ENCODE peak calls at places on chromosomes 1 and 21, in five cellular contexts. M is K562, W is SK-N-SH, K is HepG2, D is GM12878. P is an unnamed sample.

GRCh38 chr1:247335871-247336270 is 4.2 kb upstream of the ZNF496 start:
- DNase-seq in M (no peak), W (no peak), K (no peak), D (no peak), P (no peak)

GRCh38 chr21:41222247-41223068 is 54.5 kb downstream of the BACE2 start:
- DNase-seq in M (no peak), W (no peak), K (no peak), D (no peak), P (no peak)

GRCh38 chr21:32533053-32533452 is 52.3 kb downstream of the TCP10L start:
- DNase-seq in M (no peak), W (no peak), K (no peak), D (no peak), P (no peak)

GRCh38 chr1:6287431-6287886 is 26.6 kb upstream of the GPR153 start:
- DNase-seq in M (no peak), W (no peak), K (no peak), D (no peak), P (no peak)

GRCh38 chr1:207938016-207938415 is 27.1 kb upstream of the CD34 start:
- DNase-seq in M (no peak), W (no peak), K (peak; percentile 67), D (no peak), P (peak; percentile 57)

GRCh38 chr1:61204528-61204927 is 122.2 kb downstream of the NFIA start:
- DNase-seq in M (peak; percentile 31), W (no peak), K (no peak), D (no peak), P (no peak)

GRCh38 chr21:36325373-36326010 is 5.5 kb downstream of the MORC3 start:
- DNase-seq in M (no peak), W (no peak), K (peak; percentile 42), D (no peak), P (peak; percentile 42)

GRCh38 chr1:108747128-108747827 is 804 bp downstream of the STXBP3 start:
- DNase-seq in M (peak; percentile 67), W (peak; percentile 80), K (peak; percentile 79), D (peak; percentile 13), P (peak; percentile 84)

GRCh38 chr1:233638513-233638912 is 24.6 kb downstream of the KCNK1 start:
- DNase-seq in M (no peak), W (no peak), K (no peak), D (no peak), P (no peak)

GRCh38 chr1:55064861-55065263 is 25.5 kb downstream of the PCSK9 start:
- DNase-seq in M (no peak), W (no peak), K (no peak), D (no peak), P (peak; percentile 61)

GRCh38 chr1:190579517-190580193 is 102.0 kb upstream of the BRINP3 start:
- DNase-seq in M (no peak), W (no peak), K (no peak), D (no peak), P (no peak)

GRCh38 chr1:39540504-39541031 is 36.0 kb downstream of the PABPC4 start:
- DNase-seq in M (no peak), W (no peak), K (no peak), D (no peak), P (peak; percentile 77)

GRCh38 chr1:93638981-93639380 is 42.7 kb downstream of the BCAR3 start:
- DNase-seq in M (no peak), W (no peak), K (no peak), D (no peak), P (no peak)

GRCh38 chr21:25298512-25299491 is 308.5 kb downstream of the MRPL39 start:
- DNase-seq in M (no peak), W (no peak), K (no peak), D (peak; percentile 93), P (no peak)

GRCh38 chr1:944341-945325 is 14.4 kb downstream of the NOC2L start:
- DNase-seq in M (no peak), W (peak; percentile 85), K (no peak), D (no peak), P (peak; percentile 83)

DNA sequence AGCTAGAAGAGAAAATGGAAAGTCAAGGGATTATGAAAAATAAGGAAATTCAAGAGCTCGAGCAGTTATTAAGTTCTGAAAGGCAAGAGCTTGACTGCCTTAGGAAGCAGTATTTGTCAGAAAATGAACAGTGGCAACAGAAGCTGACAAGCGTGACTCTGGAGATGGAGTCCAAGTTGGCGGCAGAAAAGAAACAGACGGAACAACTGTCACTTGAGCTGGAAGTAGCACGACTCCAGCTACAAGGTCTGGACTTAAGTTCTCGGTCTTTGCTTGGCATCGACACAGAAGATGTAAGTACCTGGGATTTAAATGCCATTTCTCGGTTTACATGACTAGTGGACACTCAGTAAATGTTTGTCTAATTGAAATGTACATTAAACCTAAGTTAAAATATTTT is 40.0 kb downstream of the CENPF start:
- DNase-seq in M (no peak), W (no peak), K (no peak), D (no peak), P (no peak)
- TF ChIP-seq CTCF in M (no peak), W (no peak), K (no peak), D (no peak), P (no peak)

DNA sequence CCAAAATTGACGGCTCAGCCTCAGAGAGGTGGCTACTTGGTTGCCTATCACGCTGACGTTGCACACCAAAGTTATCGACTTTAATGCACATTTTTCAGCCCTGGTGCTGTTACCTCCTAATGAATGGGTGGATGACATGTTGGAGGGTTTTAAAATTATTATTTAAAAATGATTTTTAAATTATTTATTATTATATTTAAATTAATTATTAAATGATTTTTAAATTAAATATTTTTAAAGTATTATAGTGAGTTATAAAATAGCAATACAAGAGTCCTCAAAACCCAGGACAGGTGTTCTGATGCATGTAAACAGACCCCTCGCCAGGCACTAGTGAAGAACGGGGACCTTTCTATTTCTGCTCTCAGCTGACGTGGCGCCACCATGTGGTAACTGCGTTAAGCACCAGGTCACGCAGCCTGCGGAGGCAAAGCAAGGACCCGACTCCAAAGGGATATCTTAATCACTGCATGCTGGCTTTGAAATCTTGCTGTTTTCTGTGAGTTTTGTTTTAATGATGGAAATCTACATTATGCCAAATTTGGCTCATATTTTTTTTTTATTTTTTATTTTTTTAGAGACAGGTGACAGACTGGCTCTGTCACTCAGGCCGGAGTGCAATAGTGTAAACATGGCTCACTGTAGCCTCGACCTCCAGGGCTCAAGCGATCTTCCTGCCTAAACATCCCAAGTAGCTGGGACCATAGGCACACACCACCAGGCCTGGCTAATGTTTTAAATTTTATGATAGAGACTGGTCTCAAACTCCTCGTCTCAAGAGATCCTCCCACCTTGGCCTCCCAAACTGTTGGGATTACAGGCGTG is 22.6 kb downstream of the CASP9 start:
- DNase-seq in M (peak; percentile 81), W (peak; percentile 78), K (peak; percentile 55), D (no peak), P (peak; percentile 49)
- TF ChIP-seq MXI1 in M (no peak), W (no peak), K (no peak), D (no peak), P (no peak)

DNA sequence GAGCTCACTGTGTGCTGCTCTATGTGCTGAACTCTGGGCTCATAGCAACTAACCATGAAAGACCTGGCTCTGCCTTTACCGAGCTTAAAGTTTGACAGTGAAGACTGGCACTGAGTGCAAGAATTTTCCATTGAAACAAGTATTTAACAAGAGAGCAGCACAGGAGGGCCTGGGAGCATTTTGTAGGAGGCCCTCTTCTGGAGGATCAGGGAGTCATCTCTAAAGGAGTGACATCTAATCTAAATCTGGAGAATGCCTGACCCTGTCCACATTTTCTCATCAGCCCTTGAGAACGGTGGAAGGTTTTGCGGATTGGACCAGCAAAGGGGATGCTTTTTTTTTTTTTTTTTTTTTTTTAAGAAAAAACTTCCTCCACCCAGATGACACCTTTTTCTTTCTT is 150.8 kb downstream of the ROR1 start:
- DNase-seq in M (no peak), W (no peak), K (no peak), D (no peak), P (no peak)
- TF ChIP-seq CTCF in M (no peak), W (no peak), K (no peak), D (no peak), P (peak; percentile 2)

GRCh38 chr1:180116964-180117763 is 37.5 kb upstream of the QSOX1 start:
- DNase-seq in M (no peak), W (no peak), K (peak; percentile 79), D (no peak), P (peak; percentile 57)

GRCh38 chr1:180112091-180112490 is 42.6 kb upstream of the QSOX1 start:
- DNase-seq in M (no peak), W (no peak), K (no peak), D (no peak), P (no peak)

GRCh38 chr1:180112979-180113650 is 41.6 kb upstream of the QSOX1 start:
- DNase-seq in M (no peak), W (no peak), K (no peak), D (no peak), P (peak; percentile 72)

GRCh38 chr1:180114546-180114945 is 40.1 kb upstream of the QSOX1 start:
- DNase-seq in M (no peak), W (no peak), K (no peak), D (no peak), P (no peak)

GRCh38 chr1:180117764-180118116 is 36.9 kb upstream of the QSOX1 start:
- DNase-seq in M (no peak), W (no peak), K (no peak), D (no peak), P (peak; percentile 85)
- TF ChIP-seq MXI1 in M (no peak), W (no peak), K (no peak), D (no peak), P (no peak)

DNA sequence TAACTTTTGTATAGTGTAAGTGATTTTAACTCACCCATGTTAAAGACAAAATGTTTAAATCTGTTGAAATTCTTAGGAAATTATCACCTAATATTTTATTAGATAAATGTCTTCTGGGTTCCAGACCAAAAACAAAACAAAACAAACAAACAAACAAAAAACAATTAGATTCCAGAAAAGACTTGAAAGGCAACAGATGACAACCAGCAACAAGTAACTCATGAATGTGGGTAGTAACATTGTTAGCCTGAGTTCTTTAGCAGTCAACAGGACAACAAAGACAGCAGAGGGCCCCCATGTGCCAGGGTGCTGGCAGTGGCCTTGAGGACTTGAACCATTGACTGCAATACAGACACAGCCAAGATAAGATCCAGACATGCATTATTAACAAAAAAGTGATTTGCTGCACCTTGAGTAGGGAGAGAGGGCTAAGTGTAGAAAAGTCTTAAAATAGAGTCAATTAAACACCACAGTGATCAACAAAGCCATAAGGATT is 2.4 kb upstream of the CD247 start:
- DNase-seq in M (no peak), W (no peak), K (no peak), D (no peak), P (no peak)
- TF ChIP-seq CTCF in M (peak; percentile 32), W (no peak), K (peak; percentile 32), D (peak; percentile 16), P (no peak)

GRCh38 chr1:67429528-67430357 is 459 bp downstream of the SERBP1 start:
- DNase-seq in M (peak; percentile 39), W (peak; percentile 38), K (no peak), D (no peak), P (no peak)
- TF ChIP-seq MXI1 in M (no peak), W (no peak), K (peak; percentile 35), D (no peak), P (peak; percentile 85)

GRCh38 chr1:154607084-154607747 is 770 bp downstream of the ADAR start:
- DNase-seq in M (no peak), W (peak; percentile 34), K (peak; percentile 16), D (no peak), P (peak; percentile 79)
- TF ChIP-seq CTCF in M (no peak), W (peak; percentile 13), K (peak; percentile 39), D (peak; percentile 4), P (no peak)

GRCh38 chr1:47225430-47226100 is 6.5 kb downstream of the TAL1 start:
- DNase-seq in M (peak; percentile 61), W (peak; percentile 74), K (no peak), D (no peak), P (no peak)
- TF ChIP-seq MXI1 in M (no peak), W (no peak), K (no peak), D (no peak), P (no peak)

GRCh38 chr1:242651817-242652216 is 127.3 kb upstream of the PLD5 start:
- DNase-seq in M (no peak), W (no peak), K (peak; percentile 4), D (no peak), P (no peak)
- TF ChIP-seq CTCF in M (no peak), W (no peak), K (peak; percentile 48), D (peak; percentile 41), P (no peak)